ENCODE peak calls at places on chromosomes 6 and 20, in five cellular contexts. D is tibial artery, V is psoas muscle, M is gastrocnemius medialis, N is PC-3. K is an unnamed sample. For H3K4me1, the result is how much of the 10 kb centered on the place peaks cover.

GRCh38 chr6:39339557-39340555 is 17.4 kb upstream of the KCNK16 start:
- DNase-seq in M (no peak), D (no peak), V (no peak), N (no peak), K (peak)

GRCh38 chr20:6828794-6829423 is 61.4 kb downstream of the BMP2 start:
- DNase-seq in D (peak), V (peak), M (peak), N (peak), K (no peak)

GRCh38 chr6:100001915-100002388 is 7.9 kb upstream of the MCHR2 start:
- DNase-seq in D (peak), M (peak), V (peak), N (peak), K (peak)

GRCh38 chr20:31811796-31812728 is 7.1 kb upstream of the MYLK2 start:
- DNase-seq in V (peak), M (peak), N (no peak), D (no peak), K (no peak)

GRCh38 chr6:101146389-101146788 is 247.1 kb upstream of the GRIK2 start:
- DNase-seq in M (no peak), N (peak), D (no peak), V (no peak), K (no peak)

GRCh38 chr6:31639449-31639861 is 13.0 kb downstream of the BAG6 start:
- DNase-seq in M (no peak), N (peak), V (no peak), D (no peak), K (no peak)

GRCh38 chr6:168311410-168312124 is 8.0 kb downstream of the DACT2 start:
- DNase-seq in V (no peak), N (no peak), M (no peak), D (no peak), K (no peak)

GRCh38 chr6:43870660-43871061 is 100.7 kb downstream of the VEGFA start:
- DNase-seq in N (no peak), M (no peak), V (no peak), D (no peak), K (no peak)

GRCh38 chr20:2114560-2114959 is 12.9 kb downstream of the STK35 start:
- DNase-seq in M (no peak), N (no peak), V (no peak), D (no peak), K (no peak)

GRCh38 chr6:28940294-28940858 is 16.6 kb upstream of the TRIM27 start:
- DNase-seq in V (no peak), N (peak), D (peak), M (no peak), K (no peak)

GRCh38 chr20:23201658-23202057 is 115.5 kb upstream of the CD93 start:
- DNase-seq in V (no peak), D (no peak), M (no peak), N (no peak), K (no peak)

GRCh38 chr20:23198815-23199214 is 112.7 kb upstream of the CD93 start:
- DNase-seq in N (no peak), V (no peak), D (no peak), M (no peak), K (no peak)

GRCh38 chr20:23200413-23200812 is 114.3 kb upstream of the CD93 start:
- DNase-seq in M (no peak), V (no peak), D (no peak), N (no peak), K (no peak)

GRCh38 chr20:23199356-23199755 is 113.2 kb upstream of the CD93 start:
- DNase-seq in M (no peak), V (no peak), D (no peak), N (no peak), K (no peak)

GRCh38 chr20:23200914-23201313 is 114.8 kb upstream of the CD93 start:
- DNase-seq in D (no peak), V (peak), N (peak), M (peak), K (no peak)
- TF ChIP-seq CTCF in D (peak), V (peak), N (peak), M (peak), K (peak)

DNA sequence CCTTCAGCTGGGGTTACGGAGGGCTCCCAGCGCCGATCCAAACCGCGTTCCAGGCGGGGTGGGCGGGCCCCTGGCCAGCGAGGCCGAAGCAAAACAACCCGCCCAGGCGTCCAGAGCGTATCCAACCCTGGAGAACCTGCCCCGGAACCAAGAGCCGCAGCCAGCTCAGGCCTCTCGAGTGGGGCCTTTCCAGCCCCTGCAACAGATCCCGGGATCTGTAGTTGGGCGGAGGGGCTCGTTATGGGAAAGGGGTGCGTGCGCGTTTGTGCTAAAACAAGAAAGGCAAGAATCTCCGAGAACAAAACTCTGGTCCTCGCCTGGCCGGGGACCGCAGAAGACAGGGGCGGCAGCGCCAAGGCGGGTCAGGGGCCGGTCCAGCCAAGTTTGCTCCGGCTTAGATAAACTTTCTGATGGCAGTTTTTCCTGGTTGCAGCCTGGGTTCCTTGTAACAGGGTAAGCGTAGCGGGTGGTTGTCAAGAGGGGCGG is 528 bp upstream of the RIN2 start:
- DNase-seq in N (peak), V (peak), D (peak), M (peak), K (peak)
- H3K4me3 ChIP-seq in N (peak), V (peak), D (peak), M (peak), K (peak)

GRCh38 chr6:112218563-112218962 is 35.8 kb downstream of the LAMA4 start:
- DNase-seq in N (no peak), D (no peak), V (no peak), M (no peak), K (no peak)

GRCh38 chr6:112221561-112221960 is 32.8 kb downstream of the LAMA4 start:
- DNase-seq in V (no peak), D (no peak), N (no peak), M (no peak), K (no peak)

GRCh38 chr6:112215901-112216300 is 38.5 kb downstream of the LAMA4 start:
- DNase-seq in M (no peak), N (no peak), V (no peak), D (no peak), K (no peak)

GRCh38 chr6:112214749-112215269 is 39.6 kb downstream of the LAMA4 start:
- DNase-seq in D (no peak), M (no peak), V (no peak), N (peak), K (no peak)

GRCh38 chr6:112216699-112217551 is 37.4 kb downstream of the LAMA4 start:
- DNase-seq in M (no peak), N (peak), V (no peak), D (no peak), K (no peak)
- H3K4me1 ChIP-seq in M (under half), N (under half), V (under half), D (under half), K (half or more)

DNA sequence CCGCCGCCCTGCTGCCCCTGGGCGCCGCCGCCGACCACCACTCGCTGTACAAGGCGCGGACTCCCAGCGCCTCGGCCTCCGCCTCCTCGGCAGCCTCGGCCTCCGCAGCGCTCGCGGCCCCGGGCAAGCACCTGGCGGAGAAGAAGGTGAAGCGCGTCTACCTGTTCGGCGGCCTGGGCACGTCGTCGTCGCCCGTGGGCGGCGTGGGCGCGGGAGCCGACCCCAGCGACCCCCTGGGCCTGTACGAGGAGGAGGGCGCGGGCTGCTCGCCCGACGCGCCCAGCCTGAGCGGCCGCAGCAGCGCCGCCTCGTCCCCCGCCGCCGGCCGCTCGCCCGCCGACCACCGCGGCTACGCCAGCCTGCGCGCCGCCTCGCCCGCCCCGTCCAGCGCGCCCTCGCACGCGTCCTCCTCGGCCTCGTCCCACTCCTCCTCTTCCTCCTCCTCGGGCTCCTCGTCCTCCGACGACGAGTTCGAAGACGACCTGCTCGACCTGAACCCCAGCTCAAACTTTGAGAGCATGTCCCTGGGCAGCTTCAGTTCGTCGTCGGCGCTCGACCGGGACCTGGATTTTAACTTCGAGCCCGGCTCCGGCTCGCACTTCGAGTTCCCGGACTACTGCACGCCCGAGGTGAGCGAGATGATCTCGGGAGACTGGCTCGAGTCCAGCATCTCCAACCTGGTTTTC is 1.9 kb downstream of the SOX4 start:
- DNase-seq in N (peak), D (no peak), M (no peak), V (peak), K (peak)
- TF ChIP-seq CTCF in N (no peak), D (no peak), M (no peak), V (peak), K (no peak)

DNA sequence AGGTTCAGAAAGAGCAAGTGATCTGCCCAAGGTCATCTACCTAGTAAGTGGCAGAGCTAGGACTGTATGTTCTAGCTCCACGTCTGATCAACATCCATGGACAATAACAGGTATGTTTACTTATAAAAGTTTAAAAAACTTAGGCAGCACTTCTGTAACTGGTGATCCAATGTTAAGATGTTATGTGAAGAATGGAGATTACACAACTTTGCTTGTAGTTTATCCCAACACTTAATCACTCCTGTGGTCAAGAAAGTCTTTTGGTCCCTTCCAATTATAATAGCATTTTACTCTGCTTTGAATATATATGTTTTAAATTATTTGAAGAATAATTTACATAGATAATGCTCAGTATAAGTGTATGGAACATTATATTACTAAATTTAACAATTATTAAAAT is 4.8 kb downstream of the FBXO30 start:
- DNase-seq in M (no peak), N (no peak), D (no peak), V (no peak), K (no peak)
- H3K4me3 ChIP-seq in M (no peak), N (no peak), D (no peak), V (peak), K (no peak)

GRCh38 chr20:62776692-62777527 is 19.4 kb upstream of the MRGBP start:
- DNase-seq in D (no peak), V (no peak), M (peak), N (peak), K (no peak)

GRCh38 chr20:62777528-62777830 is 18.8 kb upstream of the MRGBP start:
- DNase-seq in N (no peak), V (no peak), M (no peak), D (no peak), K (no peak)

GRCh38 chr20:62778601-62779416 is 17.5 kb upstream of the MRGBP start:
- DNase-seq in V (no peak), N (no peak), M (no peak), D (no peak), K (no peak)

GRCh38 chr20:62779417-62779685 is 16.9 kb upstream of the MRGBP start:
- DNase-seq in N (no peak), M (no peak), D (no peak), V (no peak), K (no peak)

DNA sequence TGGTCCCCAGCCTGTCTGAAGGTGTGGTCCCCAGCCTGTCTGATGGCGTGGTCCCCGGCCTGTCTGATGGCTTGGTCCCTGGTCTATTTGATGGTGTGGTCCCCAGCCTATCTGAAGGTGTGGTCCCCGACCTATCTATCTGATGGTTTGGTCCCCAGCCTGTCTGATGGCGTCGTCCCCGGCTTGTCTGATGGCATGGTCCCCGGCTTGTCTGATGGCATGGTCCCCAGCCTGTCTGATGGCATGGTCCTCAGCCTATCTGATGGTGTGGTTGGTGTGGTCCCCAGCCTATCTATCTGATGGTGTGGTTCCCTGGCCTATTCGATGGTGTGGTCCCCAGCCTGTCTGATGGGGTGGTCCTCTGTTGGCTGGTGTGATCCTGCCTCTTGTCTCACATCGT is 18.2 kb upstream of the MRGBP start:
- DNase-seq in M (no peak), V (no peak), D (no peak), N (no peak), K (no peak)
- H3K4me1 ChIP-seq in M (under half), V (under half), D (under half), N (under half), K (under half)

DNA sequence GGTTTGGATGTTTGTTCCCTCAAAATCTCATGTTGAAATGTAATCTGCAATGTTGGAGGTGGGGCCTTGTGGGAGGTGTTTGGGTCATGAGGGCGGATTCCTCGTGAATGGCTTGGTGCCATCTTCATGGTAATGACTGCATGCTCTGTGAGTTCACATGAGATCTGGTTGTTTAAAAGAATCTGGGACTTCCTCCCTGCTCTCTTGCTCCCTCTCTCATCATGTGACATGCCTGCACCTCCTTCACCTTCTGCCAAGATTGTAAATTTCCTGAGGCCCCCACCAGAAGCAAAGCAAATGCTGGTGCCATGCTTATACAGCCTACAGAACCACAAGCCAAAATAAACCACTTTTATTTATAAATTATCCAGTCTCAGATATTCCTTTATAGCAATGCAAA is 250.3 kb upstream of the PLN start:
- DNase-seq in N (no peak), D (no peak), M (no peak), V (no peak), K (no peak)
- TF ChIP-seq CTCF in N (no peak), D (no peak), M (no peak), V (no peak), K (no peak)